ENCODE peak calls at places on chromosomes 12 and 14, in eight cellular contexts. O is GM23248, A is lung, B is GM23338, P is Peyer's patch, K is A549, T is colonic mucosa, C is suprapubic skin. Y is an unnamed sample.

GRCh38 chr12:113097716-113098427 is 37.7 kb downstream of the RASAL1 start:
- DNase-seq in A (no peak), O (peak; percentile 15), K (no peak), P (no peak), T (no peak), B (peak; percentile 62), C (no peak), Y (peak; percentile 42)

GRCh38 chr14:100201701-100202100 is 37.2 kb upstream of the YY1 start:
- DNase-seq in C (no peak), A (no peak), T (no peak), K (no peak), P (no peak), O (no peak), B (no peak), Y (no peak)

GRCh38 chr14:66380143-66380542 is 106.0 kb upstream of the CCDC196 start:
- DNase-seq in P (no peak), K (no peak), A (no peak), T (no peak), C (no peak), B (no peak), O (no peak), Y (no peak)

GRCh38 chr12:100840748-100841147 is 46.2 kb downstream of the ANO4 start:
- DNase-seq in K (no peak), T (no peak), P (no peak), C (no peak), O (no peak), B (no peak), A (no peak), Y (no peak)

GRCh38 chr14:77681196-77682157 is 26.3 kb downstream of the ALKBH1 start:
- DNase-seq in P (peak; percentile 51), C (no peak), O (peak; percentile 34), T (peak; percentile 78), B (no peak), A (no peak), K (no peak), Y (no peak)

GRCh38 chr12:60205500-60205899 is 609.7 kb downstream of the SLC16A7 start:
- DNase-seq in C (no peak), B (peak; percentile 30), K (no peak), P (no peak), A (no peak), T (no peak), O (peak; percentile 65), Y (peak; percentile 9)

GRCh38 chr14:103256406-103256805 is 77.6 kb upstream of the EIF5 start:
- DNase-seq in K (no peak), A (no peak), T (no peak), O (no peak), C (no peak), P (no peak), B (no peak), Y (no peak)

GRCh38 chr14:74324945-74325361 is 22.2 kb upstream of the ABCD4 start:
- DNase-seq in P (no peak), A (no peak), K (peak; percentile 65), C (no peak), B (peak; percentile 90), O (peak; percentile 63), T (no peak), Y (no peak)

GRCh38 chr12:108630481-108631207 is 3.0 kb downstream of the SELPLG start:
- DNase-seq in O (peak; percentile 91), P (no peak), T (no peak), A (no peak), K (no peak), C (no peak), B (no peak), Y (no peak)

GRCh38 chr12:26918321-26919215 is 19.2 kb downstream of the INTS13 start:
- DNase-seq in O (peak; percentile 19), C (no peak), T (no peak), B (no peak), P (no peak), A (no peak), K (no peak), Y (no peak)

GRCh38 chr12:107377596-107378385 is 284.4 kb upstream of the CRY1 start:
- DNase-seq in K (no peak), P (no peak), C (no peak), T (no peak), A (no peak), O (peak; percentile 69), B (no peak), Y (no peak)

GRCh38 chr12:58249610-58250009 is 308.2 kb downstream of the ATP23 start:
- DNase-seq in C (no peak), O (peak; percentile 4), A (no peak), K (no peak), T (no peak), B (no peak), P (no peak), Y (no peak)

GRCh38 chr12:131380220-131380957 is 330.5 kb upstream of the SFSWAP start:
- DNase-seq in A (no peak), K (no peak), B (no peak), T (no peak), O (no peak), P (no peak), C (peak; percentile 69), Y (no peak)

GRCh38 chr14:87508333-87508732 is 484.6 kb downstream of the GALC start:
- DNase-seq in K (no peak), A (no peak), P (no peak), O (no peak), B (no peak), C (no peak), T (no peak), Y (no peak)

GRCh38 chr12:107610030-107610859 is 75.4 kb upstream of the PWP1 start:
- DNase-seq in P (no peak), O (peak; percentile 64), T (no peak), B (peak; percentile 83), A (no peak), K (peak; percentile 58), C (no peak), Y (no peak)

GRCh38 chr12:91763654-91764439 is 381.8 kb downstream of the BTG1 start:
- DNase-seq in K (no peak), A (no peak), C (no peak), T (no peak), O (no peak), P (no peak), B (no peak), Y (no peak)

GRCh38 chr12:84561362-84561761 is 351.2 kb downstream of the SLC6A15 start:
- DNase-seq in T (no peak), O (peak; percentile 33), A (no peak), K (no peak), C (no peak), P (no peak), B (no peak), Y (no peak)

GRCh38 chr12:7628401-7628961 is 37.2 kb downstream of the APOBEC1 start:
- DNase-seq in T (no peak), K (no peak), A (no peak), C (no peak), O (no peak), B (peak; percentile 79), P (no peak), Y (no peak)

GRCh38 chr12:70176290-70176689 is 66.9 kb upstream of the CNOT2 start:
- DNase-seq in P (no peak), T (no peak), K (no peak), A (no peak), B (no peak), O (no peak), C (no peak), Y (no peak)

DNA sequence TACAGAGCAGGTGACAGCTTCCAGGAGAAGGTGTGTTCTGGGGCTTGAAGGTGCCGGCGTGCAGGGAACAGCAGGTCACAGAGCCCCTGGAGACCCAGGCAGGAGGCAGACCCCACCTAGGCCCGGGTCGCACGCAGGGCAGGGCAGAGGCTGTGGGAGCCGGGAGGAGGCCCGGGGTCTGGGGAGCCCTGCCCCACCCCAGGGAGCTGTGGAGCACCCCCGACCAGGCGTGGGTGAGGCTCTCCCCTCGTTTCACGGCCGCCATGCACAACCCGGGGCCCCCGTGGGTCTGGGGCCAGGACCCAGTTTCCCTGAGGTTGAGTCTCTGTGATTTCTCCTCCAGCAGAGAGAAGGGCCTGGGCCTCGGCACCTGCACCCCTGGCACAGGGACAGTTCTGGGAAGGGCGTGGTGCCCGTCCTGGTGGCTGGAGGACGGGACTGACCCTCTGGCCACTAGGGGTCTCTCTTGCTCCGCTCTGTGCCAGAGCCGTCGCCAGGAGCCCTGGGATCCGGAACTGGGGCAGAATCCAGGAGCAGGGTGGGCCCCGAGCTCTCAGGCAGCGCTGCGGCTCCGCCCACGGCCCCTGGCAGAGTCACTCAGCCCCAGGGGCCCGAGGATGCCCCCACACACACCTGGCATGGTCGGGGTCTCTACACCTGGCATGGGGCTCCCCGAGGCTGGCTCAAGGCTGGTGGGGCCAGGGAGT is 75.2 kb upstream of the FBRSL1 start:
- DNase-seq in O (peak; percentile 87), C (no peak), A (peak; percentile 83), B (peak; percentile 92), T (peak; percentile 89), P (peak; percentile 85), K (peak; percentile 88), Y (peak; percentile 85)
- H3K27ac ChIP-seq in O (no peak overlapping the region), C (no peak overlapping the region), A (no peak overlapping the region), B (no peak overlapping the region), T (no peak overlapping the region), P (no peak overlapping the region), K (peak overlapping the region; percentile 85), Y (no peak overlapping the region)

GRCh38 chr12:9327307-9327706 is 119.1 kb upstream of the PZP start:
- DNase-seq in K (no peak), B (no peak), A (no peak), O (no peak), C (no peak), P (no peak), T (no peak), Y (no peak)
- H3K4me3 ChIP-seq in K (no peak overlapping the region), B (no peak overlapping the region), A (no peak overlapping the region), O (no peak overlapping the region), C (no peak overlapping the region), P (no peak overlapping the region), T (no peak overlapping the region), Y (no peak overlapping the region)

DNA sequence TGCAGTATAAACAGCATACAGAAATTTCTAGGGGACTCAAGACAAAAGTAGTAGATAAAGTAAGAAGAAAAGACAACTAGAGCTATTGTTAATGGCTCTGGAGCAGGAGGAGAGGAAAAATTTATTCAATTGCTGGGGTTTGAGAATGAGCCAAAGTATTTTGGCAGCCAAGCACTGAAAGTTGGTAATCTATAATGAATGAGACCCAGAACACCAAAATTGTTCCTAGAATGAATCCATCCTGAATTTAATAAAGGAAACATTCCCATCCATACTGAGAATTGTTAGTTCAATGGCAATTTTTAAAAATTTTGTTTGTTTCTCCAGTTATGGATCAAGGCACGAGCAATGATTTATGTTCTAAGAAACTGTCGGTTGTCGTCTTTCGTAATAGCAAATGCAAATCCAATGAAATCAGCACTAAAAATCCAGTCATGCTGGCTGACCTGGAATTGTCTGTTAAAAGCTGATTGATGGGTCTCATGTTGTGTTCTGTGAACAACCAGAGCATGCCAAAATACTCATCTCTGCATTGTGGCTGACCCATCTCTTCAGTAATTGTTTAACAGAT is 170.9 kb upstream of the LMNTD1 start:
- DNase-seq in P (no peak), C (no peak), A (no peak), B (no peak), T (no peak), K (no peak), O (peak; percentile 72), Y (no peak)
- H3K4me1 ChIP-seq in P (no peaks in the 10 kb centered on the region), C (peaks cover 21% of the 10 kb centered on the region), A (no peaks in the 10 kb centered on the region), B (no peaks in the 10 kb centered on the region), T (no peaks in the 10 kb centered on the region), K (no peaks in the 10 kb centered on the region), O (peaks cover 34% of the 10 kb centered on the region), Y (no peaks in the 10 kb centered on the region)

DNA sequence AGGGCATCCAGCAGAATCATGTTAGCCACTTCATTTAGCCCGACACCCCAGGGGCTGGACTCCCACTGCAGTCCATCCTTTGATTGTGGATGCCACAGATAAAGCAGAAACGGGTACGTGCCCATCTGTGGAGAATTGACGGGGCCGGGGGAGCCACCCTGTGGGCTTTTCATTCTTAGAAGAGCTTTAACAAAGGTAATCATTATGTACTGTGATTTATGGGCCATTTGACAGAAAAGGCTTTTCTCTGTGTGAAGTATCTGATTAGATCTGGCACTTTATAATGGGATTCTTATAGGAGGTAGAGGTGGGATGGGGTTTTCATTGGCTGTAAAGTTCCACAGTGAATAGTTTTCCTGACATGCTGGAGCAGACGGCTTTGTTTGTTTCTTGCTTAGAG is 40.4 kb downstream of the AACS start:
- DNase-seq in P (no peak), A (no peak), T (no peak), O (no peak), C (no peak), K (no peak), B (no peak), Y (no peak)
- H3K27ac ChIP-seq in P (no peak overlapping the region), A (no peak overlapping the region), T (no peak overlapping the region), O (no peak overlapping the region), C (no peak overlapping the region), K (no peak overlapping the region), B (no peak overlapping the region), Y (no peak overlapping the region)